ENCODE peak calls at places on chromosomes 12 and 14, in ten cellular contexts. G is WTC11; M is CD8-positive, alpha-beta T cell; V is HFFc6; Z is cardiac muscle cell; F is left ventricle myocardium inferior; Q is body of pancreas; H is GM13976; D is heart left ventricle; B is tibial artery. K is an unnamed sample.

GRCh38 chr12:5064913-5065490 is 21.3 kb downstream of the KCNA5 start:
- DNase-seq in V (no peak), B (no peak), G (no peak), H (no peak), Z (no peak), Q (no peak), D (no peak), M (no peak), F (no peak), K (no peak)

GRCh38 chr14:35366048-35366428 is 38.5 kb downstream of the NFKBIA start:
- DNase-seq in M (no peak), H (no peak), Q (no peak), B (no peak), D (no peak), G (no peak), V (peak), Z (no peak), F (no peak), K (no peak)

GRCh38 chr12:101829639-101830390 is 944 bp downstream of the GNPTAB start:
- DNase-seq in H (no peak), M (no peak), Z (peak), G (no peak), F (no peak), D (no peak), V (no peak), Q (no peak), B (no peak), K (no peak)

GRCh38 chr12:32178341-32179010 is 71.8 kb downstream of the BICD1 start:
- DNase-seq in B (no peak), V (no peak), Q (no peak), G (no peak), F (no peak), D (no peak), M (no peak), Z (no peak), H (no peak), K (no peak)

GRCh38 chr12:93317227-93317626 is 60.5 kb upstream of the NUDT4 start:
- DNase-seq in V (no peak), Z (no peak), H (no peak), M (no peak), F (no peak), G (no peak), B (no peak), Q (no peak), D (no peak), K (no peak)

GRCh38 chr14:94538070-94538740 is 23.0 kb upstream of the SERPINA4 start:
- DNase-seq in B (no peak), M (no peak), F (no peak), D (no peak), H (no peak), G (no peak), Z (no peak), Q (no peak), V (no peak), K (no peak)

GRCh38 chr12:27671865-27672264 is 24.4 kb upstream of the REP15 start:
- DNase-seq in H (no peak), Q (no peak), M (no peak), Z (no peak), G (no peak), V (no peak), B (no peak), D (no peak), F (no peak), K (no peak)

GRCh38 chr12:72872986-72873385 is 600.8 kb downstream of the TRHDE start:
- DNase-seq in D (no peak), H (no peak), M (no peak), V (no peak), G (peak), Q (no peak), Z (no peak), F (no peak), B (no peak), K (no peak)

GRCh38 chr12:56749364-56749763 is 2.8 kb downstream of the PRIM1 start:
- DNase-seq in G (no peak), F (no peak), H (no peak), M (no peak), V (no peak), Q (no peak), D (no peak), B (no peak), Z (no peak), K (no peak)

GRCh38 chr12:110279976-110280783 is 867 bp upstream of the ATP2A2 start:
- DNase-seq in D (peak), V (no peak), B (peak), M (peak), F (peak), Q (peak), Z (peak), H (peak), G (peak), K (no peak)

GRCh38 chr12:27975222-27976136 is 2.9 kb upstream of the PTHLH start:
- DNase-seq in H (peak), D (peak), G (peak), Q (peak), M (no peak), Z (peak), V (peak), F (no peak), B (no peak), K (peak)

GRCh38 chr12:71871116-71871515 is 31.6 kb downstream of the TBC1D15 start:
- DNase-seq in H (no peak), Z (no peak), Q (no peak), M (no peak), B (no peak), G (no peak), V (peak), F (no peak), D (no peak), K (no peak)

GRCh38 chr12:89451876-89452275 is 72.7 kb downstream of the GALNT4 start:
- DNase-seq in M (no peak), V (peak), Q (no peak), D (peak), G (peak), Z (peak), B (peak), F (peak), H (no peak), K (peak)

GRCh38 chr14:24944800-24945199 is 105.1 kb downstream of the STXBP6 start:
- DNase-seq in F (no peak), B (no peak), V (no peak), M (no peak), Z (no peak), G (no peak), H (no peak), Q (no peak), D (no peak), K (no peak)

GRCh38 chr12:93776581-93777018 is 99.4 kb downstream of the CRADD start:
- DNase-seq in M (no peak), G (no peak), D (no peak), Z (no peak), V (peak), Q (no peak), B (no peak), H (no peak), F (no peak), K (no peak)

GRCh38 chr12:101642115-101643067 is 47.6 kb downstream of the MYBPC1 start:
- DNase-seq in Q (peak), H (peak), G (peak), B (no peak), D (no peak), V (no peak), F (no peak), Z (peak), M (no peak), K (peak)

GRCh38 chr12:121894633-121895032 is 6.0 kb downstream of the PSMD9 start:
- DNase-seq in G (peak), M (no peak), F (no peak), D (no peak), Q (no peak), Z (peak), V (peak), B (no peak), H (no peak), K (no peak)

GRCh38 chr14:75198291-75198933 is 22.0 kb upstream of the TMED10 start:
- DNase-seq in G (no peak), F (peak), Z (no peak), M (no peak), H (no peak), V (no peak), D (peak), B (no peak), Q (peak), K (no peak)

GRCh38 chr14:52332269-52332668 is 18.2 kb downstream of the PTGER2 start:
- DNase-seq in F (no peak), Q (no peak), V (no peak), B (no peak), H (no peak), G (no peak), D (no peak), Z (no peak), M (no peak), K (no peak)

GRCh38 chr12:1517007-1517406 is 77.4 kb downstream of the FBXL14 start:
- DNase-seq in D (no peak), Q (no peak), V (peak), Z (peak), G (peak), F (no peak), M (no peak), H (no peak), B (no peak), K (peak)

GRCh38 chr14:99684356-99684952 is 356 bp downstream of the CYP46A1 start:
- DNase-seq in Z (no peak), V (no peak), F (no peak), H (no peak), B (no peak), Q (no peak), G (no peak), M (no peak), D (no peak), K (no peak)

GRCh38 chr12:101004891-101005290 is 205.1 kb downstream of the SLC5A8 start:
- DNase-seq in Z (no peak), Q (no peak), G (no peak), F (no peak), M (no peak), D (no peak), B (no peak), H (no peak), V (no peak), K (no peak)

GRCh38 chr12:109264095-109264942 is 44.8 kb downstream of the FOXN4 start:
- DNase-seq in F (peak), G (peak), Z (peak), D (peak), Q (peak), M (peak), V (peak), B (peak), H (peak), K (peak)

GRCh38 chr12:46908236-46908935 is 82.6 kb upstream of the SLC38A4 start:
- DNase-seq in F (no peak), G (no peak), Q (no peak), H (no peak), Z (no peak), V (peak), D (no peak), M (no peak), B (no peak), K (no peak)

GRCh38 chr14:89388853-89389252 is 28.2 kb downstream of the FOXN3 start:
- DNase-seq in Q (no peak), Z (no peak), H (no peak), V (peak), B (no peak), M (no peak), D (no peak), G (no peak), F (no peak), K (no peak)
- TF ChIP-seq CTCF in Q (no peak), Z (peak), H (no peak), V (peak), B (no peak), M (no peak), D (peak), G (no peak), F (peak), K (no peak)

GRCh38 chr14:65835501-65835900 is 423.0 kb downstream of the FUT8 start:
- DNase-seq in B (no peak), F (no peak), V (no peak), H (no peak), M (no peak), Q (no peak), G (no peak), D (no peak), Z (no peak), K (no peak)

GRCh38 chr14:65834812-65835211 is 422.3 kb downstream of the FUT8 start:
- DNase-seq in V (no peak), B (no peak), Q (no peak), G (no peak), F (no peak), Z (no peak), M (no peak), H (no peak), D (no peak), K (no peak)

GRCh38 chr14:65834051-65834450 is 421.5 kb downstream of the FUT8 start:
- DNase-seq in D (no peak), G (no peak), V (no peak), M (no peak), H (no peak), Q (no peak), B (no peak), F (no peak), Z (no peak), K (no peak)

GRCh38 chr14:65833256-65833880 is 420.8 kb downstream of the FUT8 start:
- DNase-seq in D (no peak), V (no peak), G (no peak), Z (no peak), H (no peak), F (no peak), Q (no peak), M (no peak), B (no peak), K (no peak)

GRCh38 chr14:65832431-65833253 is 420.1 kb downstream of the FUT8 start:
- DNase-seq in Z (peak), Q (no peak), V (no peak), B (peak), H (no peak), M (no peak), G (no peak), F (no peak), D (no peak), K (no peak)
- TF ChIP-seq CTCF in Z (peak), Q (no peak), V (peak), B (no peak), H (no peak), M (no peak), G (no peak), F (no peak), D (peak), K (peak)

DNA sequence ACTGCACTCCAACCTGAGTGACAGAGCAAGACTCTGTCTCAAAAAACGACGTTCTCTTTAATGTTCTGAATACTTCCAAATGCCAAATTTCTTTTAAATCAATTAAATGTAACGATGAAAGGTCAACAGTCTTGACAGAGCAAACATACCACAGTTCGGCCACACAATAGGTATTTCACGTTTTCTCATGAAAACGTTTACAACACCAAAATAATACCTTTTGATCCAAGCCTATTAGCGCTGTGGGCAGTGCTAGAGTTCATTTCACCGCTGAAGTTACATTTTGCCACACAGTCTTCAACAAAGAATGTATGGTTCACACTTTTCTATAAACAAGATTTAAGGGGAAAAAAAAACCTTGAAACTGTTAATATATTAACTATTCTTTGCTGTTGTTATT is 122.1 kb downstream of the MED13L start:
- DNase-seq in M (no peak), Q (no peak), G (no peak), B (no peak), Z (no peak), H (no peak), V (no peak), D (no peak), F (no peak), K (no peak)
- TF ChIP-seq CTCF in M (no peak), Q (no peak), G (no peak), B (no peak), Z (no peak), H (no peak), V (no peak), D (no peak), F (no peak), K (no peak)

GRCh38 chr12:51238037-51238509 is 553 bp upstream of the DAZAP2 start:
- DNase-seq in Z (no peak), G (no peak), B (no peak), H (no peak), F (no peak), V (no peak), M (no peak), Q (no peak), D (no peak), K (no peak)

GRCh38 chr12:51242150-51242549 is 3.5 kb downstream of the DAZAP2 start:
- DNase-seq in G (no peak), V (no peak), D (peak), M (no peak), Z (no peak), Q (no peak), B (peak), F (peak), H (no peak), K (no peak)

GRCh38 chr12:51240971-51241370 is 2.3 kb downstream of the DAZAP2 start:
- DNase-seq in Z (no peak), M (no peak), F (no peak), Q (no peak), D (no peak), H (no peak), B (no peak), V (peak), G (no peak), K (no peak)

GRCh38 chr12:51242896-51243295 is 4.3 kb downstream of the DAZAP2 start:
- DNase-seq in B (no peak), Z (no peak), G (no peak), Q (no peak), D (no peak), M (no peak), F (no peak), V (no peak), H (no peak), K (no peak)

DNA sequence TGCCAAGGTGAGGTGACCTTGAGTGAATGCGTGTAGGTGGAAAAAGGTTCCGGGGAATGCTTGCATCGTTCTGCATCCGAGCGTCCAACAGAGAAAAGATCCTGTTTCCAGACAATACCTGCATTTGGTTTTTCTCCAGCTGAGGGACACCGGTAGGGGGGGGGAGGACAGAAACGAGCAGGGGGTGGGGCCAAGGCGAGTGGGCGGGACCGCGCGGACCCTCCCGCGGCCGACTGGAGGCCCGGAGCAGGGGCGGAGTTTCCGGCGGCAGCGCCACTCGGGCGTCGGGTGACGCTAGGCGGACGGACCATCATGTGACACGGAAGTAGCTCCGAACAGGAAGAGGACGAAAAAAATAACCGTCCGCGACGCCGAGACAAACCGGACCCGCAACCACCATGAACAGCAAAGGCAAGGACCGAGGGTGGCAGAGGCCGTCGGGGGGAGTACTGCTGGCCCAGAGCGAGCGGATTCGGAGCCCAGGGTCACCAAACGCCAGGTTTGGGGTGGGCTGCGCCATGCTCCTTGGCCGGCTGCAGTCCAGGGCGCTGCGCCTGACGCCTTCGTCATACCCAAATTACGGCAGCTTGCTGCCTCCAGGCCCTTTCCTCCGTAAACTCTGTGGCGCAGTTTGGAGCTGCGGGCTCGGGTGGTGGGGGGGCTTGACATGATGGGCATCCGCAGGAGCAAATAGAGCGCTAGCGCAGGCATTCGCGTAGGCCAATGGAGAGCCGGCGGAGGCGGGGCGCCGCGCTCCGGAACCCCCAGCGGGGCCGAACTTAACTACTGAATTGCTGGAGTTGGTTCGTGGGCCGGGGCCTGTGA is at the start of gene DAZAP2:
- DNase-seq in G (peak), Q (peak), M (peak), Z (peak), B (peak), H (peak), F (peak), D (peak), V (peak), K (peak)
- TF ChIP-seq CTCF in G (no peak), Q (peak), M (no peak), Z (peak), B (peak), H (no peak), F (peak), D (peak), V (peak), K (peak)

GRCh38 chr12:33423706-33424105 is 15.9 kb downstream of the SYT10 start:
- DNase-seq in B (no peak), D (no peak), Z (no peak), M (no peak), V (no peak), H (no peak), F (no peak), G (no peak), Q (no peak), K (no peak)

GRCh38 chr12:33432992-33433391 is 6.6 kb downstream of the SYT10 start:
- DNase-seq in Q (no peak), H (no peak), B (no peak), M (no peak), G (no peak), D (no peak), V (no peak), F (no peak), Z (no peak), K (no peak)

GRCh38 chr12:33429468-33429867 is 10.2 kb downstream of the SYT10 start:
- DNase-seq in G (no peak), Q (no peak), F (no peak), D (no peak), H (no peak), Z (no peak), M (no peak), V (no peak), B (no peak), K (no peak)

GRCh38 chr12:33431648-33432047 is 8.0 kb downstream of the SYT10 start:
- DNase-seq in V (no peak), H (no peak), Z (no peak), D (no peak), F (no peak), B (no peak), M (no peak), G (no peak), Q (no peak), K (no peak)

GRCh38 chr12:33427071-33427470 is 12.5 kb downstream of the SYT10 start:
- DNase-seq in Z (peak), G (peak), Q (no peak), M (no peak), D (no peak), H (no peak), V (no peak), F (no peak), B (no peak), K (no peak)
- TF ChIP-seq CTCF in Z (no peak), G (peak), Q (no peak), M (no peak), D (no peak), H (no peak), V (no peak), F (no peak), B (no peak), K (peak)

DNA sequence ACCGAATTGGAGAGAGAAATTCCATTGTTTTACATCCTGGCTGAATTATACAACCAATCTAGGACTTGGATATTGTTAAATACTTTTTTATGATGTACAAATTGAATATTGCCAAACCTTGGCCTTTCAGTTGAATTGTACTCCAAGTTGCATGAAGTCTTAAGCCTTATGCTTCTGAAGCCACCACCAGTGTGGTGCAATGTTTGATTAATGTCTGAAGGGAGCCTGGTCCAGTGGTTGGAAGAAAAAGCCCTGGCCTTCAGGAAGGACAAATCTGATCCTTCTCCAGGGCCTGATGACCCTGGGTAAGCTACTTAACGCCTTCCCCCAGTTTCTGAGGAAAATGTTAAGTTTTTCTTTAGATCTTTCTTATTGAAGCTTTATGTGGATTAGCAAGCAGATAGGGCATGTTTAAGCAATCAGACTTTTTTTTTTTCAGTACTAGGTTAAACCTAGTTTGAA is 72.0 kb downstream of the PAPOLA start:
- DNase-seq in D (no peak), F (no peak), G (no peak), B (no peak), Z (no peak), Q (no peak), M (no peak), H (no peak), V (no peak), K (no peak)
- TF ChIP-seq CTCF in D (no peak), F (no peak), G (no peak), B (no peak), Z (no peak), Q (no peak), M (no peak), H (no peak), V (no peak), K (no peak)

K was measured in neural crest cell.